ENCODE peak calls at places on chromosomes 3 and 15, in nine cellular contexts. One of them, this sample, is unnamed.

GRCh38 chr3:141147657-141148056 is 84.0 kb upstream of the PXYLP1 start:
- DNase-seq in adrenal gland: no peak
- DNase-seq in WERI-Rb-1: no peak
- DNase-seq in SK-N-SH: no peak
- DNase-seq in cardiac muscle cell: no peak
- DNase-seq in right lobe of liver: no peak
- DNase-seq in neural progenitor cell: no peak
- DNase-seq in CD8-positive, alpha-beta T cell: no peak
- DNase-seq in psoas muscle: no peak
- DNase-seq in this sample: no peak

GRCh38 chr15:99306694-99307338 is 55.5 kb downstream of the LRRC28 start:
- DNase-seq in adrenal gland: peak; percentile 64
- DNase-seq in WERI-Rb-1: peak; percentile 72
- DNase-seq in SK-N-SH: no peak
- DNase-seq in cardiac muscle cell: no peak
- DNase-seq in right lobe of liver: peak; percentile 48
- DNase-seq in neural progenitor cell: peak; percentile 62
- DNase-seq in CD8-positive, alpha-beta T cell: no peak
- DNase-seq in psoas muscle: no peak
- DNase-seq in this sample: no peak

GRCh38 chr3:4600526-4600925 is 107.4 kb downstream of the ITPR1 start:
- DNase-seq in adrenal gland: no peak
- DNase-seq in WERI-Rb-1: no peak
- DNase-seq in SK-N-SH: no peak
- DNase-seq in cardiac muscle cell: no peak
- DNase-seq in right lobe of liver: no peak
- DNase-seq in neural progenitor cell: no peak
- DNase-seq in CD8-positive, alpha-beta T cell: no peak
- DNase-seq in psoas muscle: no peak
- DNase-seq in this sample: no peak

GRCh38 chr15:93730724-93731123 is 500.6 kb upstream of the MCTP2 start:
- DNase-seq in adrenal gland: no peak
- DNase-seq in WERI-Rb-1: no peak
- DNase-seq in SK-N-SH: no peak
- DNase-seq in cardiac muscle cell: no peak
- DNase-seq in right lobe of liver: no peak
- DNase-seq in neural progenitor cell: no peak
- DNase-seq in CD8-positive, alpha-beta T cell: no peak
- DNase-seq in psoas muscle: no peak
- DNase-seq in this sample: no peak

GRCh38 chr3:109643590-109643989 is 306.2 kb upstream of the DPPA4 start:
- DNase-seq in adrenal gland: peak; percentile 64
- DNase-seq in WERI-Rb-1: no peak
- DNase-seq in SK-N-SH: no peak
- DNase-seq in cardiac muscle cell: peak; percentile 15
- DNase-seq in right lobe of liver: no peak
- DNase-seq in neural progenitor cell: no peak
- DNase-seq in CD8-positive, alpha-beta T cell: no peak
- DNase-seq in psoas muscle: no peak
- DNase-seq in this sample: no peak

GRCh38 chr3:169112153-169112892 is 551.2 kb downstream of the MECOM start:
- DNase-seq in adrenal gland: no peak
- DNase-seq in WERI-Rb-1: no peak
- DNase-seq in SK-N-SH: no peak
- DNase-seq in cardiac muscle cell: peak; percentile 82
- DNase-seq in right lobe of liver: no peak
- DNase-seq in neural progenitor cell: no peak
- DNase-seq in CD8-positive, alpha-beta T cell: no peak
- DNase-seq in psoas muscle: no peak
- DNase-seq in this sample: no peak

GRCh38 chr3:113255854-113256615 is 44.7 kb downstream of the BOC start:
- DNase-seq in adrenal gland: no peak
- DNase-seq in WERI-Rb-1: no peak
- DNase-seq in SK-N-SH: no peak
- DNase-seq in cardiac muscle cell: no peak
- DNase-seq in right lobe of liver: no peak
- DNase-seq in neural progenitor cell: no peak
- DNase-seq in CD8-positive, alpha-beta T cell: no peak
- DNase-seq in psoas muscle: no peak
- DNase-seq in this sample: no peak

GRCh38 chr15:98650871-98651481 is 2.6 kb downstream of the IGF1R start:
- DNase-seq in adrenal gland: peak; percentile 69
- DNase-seq in WERI-Rb-1: no peak
- DNase-seq in SK-N-SH: no peak
- DNase-seq in cardiac muscle cell: peak; percentile 40
- DNase-seq in right lobe of liver: no peak
- DNase-seq in neural progenitor cell: peak; percentile 48
- DNase-seq in CD8-positive, alpha-beta T cell: no peak
- DNase-seq in psoas muscle: no peak
- DNase-seq in this sample: no peak

GRCh38 chr15:89399390-89400120 is 64.9 kb upstream of the POLG start:
- DNase-seq in adrenal gland: no peak
- DNase-seq in WERI-Rb-1: peak; percentile 89
- DNase-seq in SK-N-SH: peak; percentile 92
- DNase-seq in cardiac muscle cell: no peak
- DNase-seq in right lobe of liver: no peak
- DNase-seq in neural progenitor cell: peak; percentile 73
- DNase-seq in CD8-positive, alpha-beta T cell: no peak
- DNase-seq in psoas muscle: no peak
- DNase-seq in this sample: no peak

GRCh38 chr3:195001961-195002861 is 268.7 kb downstream of the XXYLT1 start:
- DNase-seq in adrenal gland: peak; percentile 39
- DNase-seq in WERI-Rb-1: peak; percentile 83
- DNase-seq in SK-N-SH: peak; percentile 75
- DNase-seq in cardiac muscle cell: peak; percentile 52
- DNase-seq in right lobe of liver: peak; percentile 63
- DNase-seq in neural progenitor cell: peak; percentile 75
- DNase-seq in CD8-positive, alpha-beta T cell: no peak
- DNase-seq in psoas muscle: peak; percentile 55
- DNase-seq in this sample: peak; percentile 63

GRCh38 chr3:140585828-140586227 is 92.0 kb upstream of the TRIM42 start:
- DNase-seq in adrenal gland: no peak
- DNase-seq in WERI-Rb-1: no peak
- DNase-seq in SK-N-SH: no peak
- DNase-seq in cardiac muscle cell: peak; percentile 77
- DNase-seq in right lobe of liver: no peak
- DNase-seq in neural progenitor cell: no peak
- DNase-seq in CD8-positive, alpha-beta T cell: no peak
- DNase-seq in psoas muscle: no peak
- DNase-seq in this sample: no peak

DNA sequence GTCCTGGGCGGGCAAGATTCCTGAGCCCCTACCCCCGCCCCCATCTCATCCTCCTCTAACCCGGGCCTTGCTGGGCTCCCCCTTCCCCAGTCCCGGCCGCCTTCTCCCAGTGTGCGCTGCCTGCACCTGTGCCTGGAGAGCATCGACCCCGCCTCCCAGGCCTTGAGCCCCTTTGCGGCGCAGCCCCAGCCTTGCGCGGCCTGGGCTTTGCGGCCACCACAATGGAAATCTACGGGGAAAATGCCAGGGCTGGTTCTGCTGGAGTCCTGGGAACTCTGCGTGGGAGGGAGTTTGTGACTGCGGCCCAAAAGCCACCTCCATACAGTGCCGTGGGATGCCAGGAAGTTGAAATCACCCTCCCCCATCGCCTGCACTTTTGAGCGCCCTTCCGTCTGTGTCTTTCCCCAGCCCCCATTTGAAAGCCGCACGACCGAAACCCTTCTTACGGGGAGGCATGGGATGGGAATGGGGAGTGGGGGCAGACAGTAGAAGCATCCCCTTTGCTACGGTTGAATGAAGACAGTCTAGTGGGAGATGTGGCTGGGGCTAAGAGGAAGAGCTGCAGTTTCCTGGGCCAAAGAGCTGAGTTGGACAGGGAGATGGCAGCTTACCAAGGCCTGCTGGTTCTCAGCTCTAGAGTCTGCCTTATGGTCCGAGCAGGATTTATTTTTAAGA is 1.0 kb upstream of the SOX2 start:
- DNase-seq in adrenal gland: no peak
- DNase-seq in WERI-Rb-1: no peak
- DNase-seq in SK-N-SH: no peak
- DNase-seq in cardiac muscle cell: no peak
- DNase-seq in right lobe of liver: no peak
- DNase-seq in neural progenitor cell: peak; percentile 97
- DNase-seq in CD8-positive, alpha-beta T cell: no peak
- DNase-seq in psoas muscle: no peak
- DNase-seq in this sample: no peak
- H3K27ac ChIP-seq in adrenal gland: no peak overlapping the region
- H3K27ac ChIP-seq in WERI-Rb-1: no peak overlapping the region
- H3K27ac ChIP-seq in SK-N-SH: no peak overlapping the region
- H3K27ac ChIP-seq in cardiac muscle cell: no peak overlapping the region
- H3K27ac ChIP-seq in right lobe of liver: no peak overlapping the region
- H3K27ac ChIP-seq in neural progenitor cell: peak overlapping the region; percentile 96
- H3K27ac ChIP-seq in CD8-positive, alpha-beta T cell: no peak overlapping the region
- H3K27ac ChIP-seq in psoas muscle: no peak overlapping the region
- H3K27ac ChIP-seq in this sample: no peak overlapping the region

GRCh38 chr3:82329300-82329699 is 567.9 kb upstream of the GBE1 start:
- DNase-seq in adrenal gland: no peak
- DNase-seq in WERI-Rb-1: no peak
- DNase-seq in SK-N-SH: no peak
- DNase-seq in cardiac muscle cell: no peak
- DNase-seq in right lobe of liver: no peak
- DNase-seq in neural progenitor cell: no peak
- DNase-seq in CD8-positive, alpha-beta T cell: no peak
- DNase-seq in psoas muscle: no peak
- DNase-seq in this sample: no peak
- TF ChIP-seq CTCF in adrenal gland: peak; percentile 45
- TF ChIP-seq CTCF in WERI-Rb-1: no peak
- TF ChIP-seq CTCF in SK-N-SH: peak; percentile 60
- TF ChIP-seq CTCF in cardiac muscle cell: peak; percentile 14
- TF ChIP-seq CTCF in right lobe of liver: peak; percentile 21
- TF ChIP-seq CTCF in neural progenitor cell: peak; percentile 48
- TF ChIP-seq CTCF in CD8-positive, alpha-beta T cell: no peak
- TF ChIP-seq CTCF in psoas muscle: peak; percentile 37
- TF ChIP-seq CTCF in this sample: peak; percentile 56

GRCh38 chr3:127604035-127604434 is 5.8 kb downstream of the MCM2 start:
- DNase-seq in adrenal gland: no peak
- DNase-seq in WERI-Rb-1: no peak
- DNase-seq in SK-N-SH: no peak
- DNase-seq in cardiac muscle cell: no peak
- DNase-seq in right lobe of liver: no peak
- DNase-seq in neural progenitor cell: no peak
- DNase-seq in CD8-positive, alpha-beta T cell: no peak
- DNase-seq in psoas muscle: no peak
- DNase-seq in this sample: no peak
- H3K36me3 ChIP-seq in adrenal gland: no peaks in the 10 kb centered on the region
- H3K36me3 ChIP-seq in WERI-Rb-1: peaks cover 97% of the 10 kb centered on the region
- H3K36me3 ChIP-seq in SK-N-SH: peaks cover 8% of the 10 kb centered on the region
- H3K36me3 ChIP-seq in cardiac muscle cell: peaks cover 15% of the 10 kb centered on the region
- H3K36me3 ChIP-seq in right lobe of liver: no peaks in the 10 kb centered on the region
- H3K36me3 ChIP-seq in neural progenitor cell: peaks cover 8% of the 10 kb centered on the region
- H3K36me3 ChIP-seq in CD8-positive, alpha-beta T cell: peaks cover 16% of the 10 kb centered on the region
- H3K36me3 ChIP-seq in psoas muscle: peaks cover 9% of the 10 kb centered on the region
- H3K36me3 ChIP-seq in this sample: peaks cover 26% of the 10 kb centered on the region

GRCh38 chr3:71018794-71019193 is 564.7 kb downstream of the FOXP1 start:
- DNase-seq in adrenal gland: no peak
- DNase-seq in WERI-Rb-1: no peak
- DNase-seq in SK-N-SH: no peak
- DNase-seq in cardiac muscle cell: no peak
- DNase-seq in right lobe of liver: no peak
- DNase-seq in neural progenitor cell: no peak
- DNase-seq in CD8-positive, alpha-beta T cell: no peak
- DNase-seq in psoas muscle: no peak
- DNase-seq in this sample: no peak
- H3K27ac ChIP-seq in adrenal gland: no peak overlapping the region
- H3K27ac ChIP-seq in WERI-Rb-1: no peak overlapping the region
- H3K27ac ChIP-seq in SK-N-SH: no peak overlapping the region
- H3K27ac ChIP-seq in cardiac muscle cell: no peak overlapping the region
- H3K27ac ChIP-seq in right lobe of liver: no peak overlapping the region
- H3K27ac ChIP-seq in neural progenitor cell: no peak overlapping the region
- H3K27ac ChIP-seq in CD8-positive, alpha-beta T cell: no peak overlapping the region
- H3K27ac ChIP-seq in psoas muscle: no peak overlapping the region
- H3K27ac ChIP-seq in this sample: peak overlapping the region; percentile 6

GRCh38 chr3:73094951-73095350 is 33.5 kb downstream of the EBLN2 start:
- DNase-seq in adrenal gland: no peak
- DNase-seq in WERI-Rb-1: no peak
- DNase-seq in SK-N-SH: no peak
- DNase-seq in cardiac muscle cell: peak; percentile 48
- DNase-seq in right lobe of liver: no peak
- DNase-seq in neural progenitor cell: peak; percentile 51
- DNase-seq in CD8-positive, alpha-beta T cell: no peak
- DNase-seq in psoas muscle: no peak
- DNase-seq in this sample: peak; percentile 37

GRCh38 chr3:73098026-73098425 is 36.6 kb downstream of the EBLN2 start:
- DNase-seq in adrenal gland: no peak
- DNase-seq in WERI-Rb-1: no peak
- DNase-seq in SK-N-SH: no peak
- DNase-seq in cardiac muscle cell: no peak
- DNase-seq in right lobe of liver: no peak
- DNase-seq in neural progenitor cell: no peak
- DNase-seq in CD8-positive, alpha-beta T cell: no peak
- DNase-seq in psoas muscle: no peak
- DNase-seq in this sample: no peak

GRCh38 chr3:73096169-73096568 is 34.7 kb downstream of the EBLN2 start:
- DNase-seq in adrenal gland: no peak
- DNase-seq in WERI-Rb-1: no peak
- DNase-seq in SK-N-SH: no peak
- DNase-seq in cardiac muscle cell: no peak
- DNase-seq in right lobe of liver: no peak
- DNase-seq in neural progenitor cell: no peak
- DNase-seq in CD8-positive, alpha-beta T cell: no peak
- DNase-seq in psoas muscle: no peak
- DNase-seq in this sample: no peak

GRCh38 chr3:73098873-73099272 is 37.4 kb downstream of the EBLN2 start:
- DNase-seq in adrenal gland: no peak
- DNase-seq in WERI-Rb-1: no peak
- DNase-seq in SK-N-SH: no peak
- DNase-seq in cardiac muscle cell: no peak
- DNase-seq in right lobe of liver: no peak
- DNase-seq in neural progenitor cell: no peak
- DNase-seq in CD8-positive, alpha-beta T cell: no peak
- DNase-seq in psoas muscle: no peak
- DNase-seq in this sample: no peak

DNA sequence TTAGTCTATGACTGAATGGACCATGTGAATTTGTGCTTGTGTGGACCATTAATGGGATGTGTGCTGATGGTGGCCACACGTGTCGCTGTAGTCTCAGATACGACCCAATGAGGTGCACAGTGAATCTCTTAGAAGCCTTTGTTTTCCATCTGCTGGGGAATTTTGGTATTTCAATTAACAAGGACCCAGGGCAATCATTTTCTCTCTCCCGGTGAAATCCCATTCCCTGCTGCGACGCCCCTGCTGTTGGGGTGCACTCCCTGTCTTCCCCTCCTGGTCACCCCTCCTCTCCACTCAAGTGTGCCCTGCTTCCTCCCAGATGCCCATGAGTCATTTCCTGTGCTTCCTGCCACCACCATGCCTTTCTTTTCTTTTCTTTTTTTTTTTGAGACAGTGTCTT is 32.7 kb downstream of the EBLN2 start:
- DNase-seq in adrenal gland: no peak
- DNase-seq in WERI-Rb-1: no peak
- DNase-seq in SK-N-SH: peak; percentile 21
- DNase-seq in cardiac muscle cell: no peak
- DNase-seq in right lobe of liver: no peak
- DNase-seq in neural progenitor cell: no peak
- DNase-seq in CD8-positive, alpha-beta T cell: no peak
- DNase-seq in psoas muscle: no peak
- DNase-seq in this sample: no peak
- TF ChIP-seq CTCF in adrenal gland: no peak
- TF ChIP-seq CTCF in WERI-Rb-1: no peak
- TF ChIP-seq CTCF in SK-N-SH: no peak
- TF ChIP-seq CTCF in cardiac muscle cell: peak; percentile 13
- TF ChIP-seq CTCF in right lobe of liver: no peak
- TF ChIP-seq CTCF in neural progenitor cell: peak; percentile 22
- TF ChIP-seq CTCF in CD8-positive, alpha-beta T cell: no peak
- TF ChIP-seq CTCF in psoas muscle: no peak
- TF ChIP-seq CTCF in this sample: no peak

GRCh38 chr3:63914312-63914711 is 2.1 kb upstream of the SCAANT1 start:
- DNase-seq in adrenal gland: peak; percentile 29
- DNase-seq in WERI-Rb-1: no peak
- DNase-seq in SK-N-SH: no peak
- DNase-seq in cardiac muscle cell: peak; percentile 78
- DNase-seq in right lobe of liver: peak; percentile 62
- DNase-seq in neural progenitor cell: no peak
- DNase-seq in CD8-positive, alpha-beta T cell: no peak
- DNase-seq in psoas muscle: no peak
- DNase-seq in this sample: no peak
- H3K36me3 ChIP-seq in adrenal gland: peaks cover 18% of the 10 kb centered on the region
- H3K36me3 ChIP-seq in WERI-Rb-1: peaks cover 35% of the 10 kb centered on the region
- H3K36me3 ChIP-seq in SK-N-SH: peaks cover 34% of the 10 kb centered on the region
- H3K36me3 ChIP-seq in cardiac muscle cell: peaks cover 5% of the 10 kb centered on the region
- H3K36me3 ChIP-seq in right lobe of liver: no peaks in the 10 kb centered on the region
- H3K36me3 ChIP-seq in neural progenitor cell: peaks cover 13% of the 10 kb centered on the region
- H3K36me3 ChIP-seq in CD8-positive, alpha-beta T cell: peaks cover 6% of the 10 kb centered on the region
- H3K36me3 ChIP-seq in psoas muscle: peaks cover 45% of the 10 kb centered on the region
- H3K36me3 ChIP-seq in this sample: peaks cover 34% of the 10 kb centered on the region

This sample was measured in left ventricle myocardium inferior.